ENCODE peak calls at places on chromosome 7, in ten cellular contexts. G, H, M, O, K, E, I, S, X and N are unnamed samples. For H3K9me3, the result is how much of the 10 kb centered on the place peaks cover.

GRCh38 chr7:41399171-41399570 is 303.7 kb downstream of the INHBA start:
- DNase-seq in G (no peak), H (no peak), M (no peak), O (no peak), K (no peak), E (no peak), I (no peak), S (no peak), X (no peak), N (no peak)

GRCh38 chr7:44158060-44158872 is 17.1 kb upstream of the MYL7 start:
- DNase-seq in G (no peak), H (no peak), M (no peak), O (no peak), K (no peak), E (no peak), I (no peak), S (no peak), X (no peak), N (no peak)

GRCh38 chr7:140607441-140607989 is 33.1 kb downstream of the DENND2A start:
- DNase-seq in G (peak), H (peak), M (no peak), O (no peak), K (no peak), E (peak), I (no peak), S (peak), X (no peak), N (no peak)

GRCh38 chr7:152674860-152675760 is 831 bp downstream of the XRCC2 start:
- DNase-seq in G (no peak), H (peak), M (peak), O (no peak), K (peak), E (no peak), I (no peak), S (no peak), X (no peak), N (no peak)

GRCh38 chr7:140314571-140315480 is 83.5 kb downstream of the SLC37A3 start:
- DNase-seq in G (no peak), H (peak), M (no peak), O (no peak), K (no peak), E (no peak), I (no peak), S (no peak), X (no peak), N (no peak)

GRCh38 chr7:50377356-50377755 is 72.8 kb downstream of the FIGNL1 start:
- DNase-seq in G (no peak), H (no peak), M (no peak), O (no peak), K (no peak), E (no peak), I (no peak), S (no peak), X (no peak), N (no peak)

GRCh38 chr7:112869111-112869774 is 79.0 kb upstream of the TMEM168 start:
- DNase-seq in G (no peak), H (peak), M (peak), O (peak), K (peak), E (peak), I (peak), S (no peak), X (peak), N (peak)

GRCh38 chr7:68444956-68445355 is 1153.3 kb upstream of the AUTS2 start:
- DNase-seq in G (no peak), H (no peak), M (no peak), O (no peak), K (no peak), E (no peak), I (no peak), S (no peak), X (no peak), N (no peak)

GRCh38 chr7:106731207-106731606 is 70.2 kb upstream of the CCDC71L start:
- DNase-seq in G (no peak), H (no peak), M (no peak), O (no peak), K (no peak), E (no peak), I (no peak), S (no peak), X (no peak), N (no peak)

GRCh38 chr7:26948617-26949118 is 84.3 kb upstream of the SKAP2 start:
- DNase-seq in G (no peak), H (peak), M (no peak), O (no peak), K (no peak), E (no peak), I (no peak), S (no peak), X (no peak), N (no peak)

GRCh38 chr7:24477807-24478655 is 95.2 kb upstream of the PALS2 start:
- DNase-seq in G (no peak), H (peak), M (peak), O (no peak), K (no peak), E (no peak), I (no peak), S (no peak), X (no peak), N (no peak)

GRCh38 chr7:148611692-148612091 is 21.1 kb downstream of the C7orf33 start:
- DNase-seq in G (no peak), H (no peak), M (no peak), O (no peak), K (no peak), E (no peak), I (no peak), S (no peak), X (no peak), N (no peak)

GRCh38 chr7:82291931-82292330 is 151.6 kb downstream of the CACNA2D1 start:
- DNase-seq in G (no peak), H (peak), M (no peak), O (no peak), K (no peak), E (no peak), I (no peak), S (no peak), X (no peak), N (no peak)

GRCh38 chr7:21256310-21256877 is 171.5 kb upstream of the SP4 start:
- DNase-seq in G (no peak), H (peak), M (peak), O (no peak), K (peak), E (no peak), I (peak), S (no peak), X (no peak), N (no peak)

GRCh38 chr7:128729489-128729888 is 9.7 kb upstream of the CALU start:
- DNase-seq in G (no peak), H (no peak), M (no peak), O (no peak), K (no peak), E (no peak), I (no peak), S (no peak), X (no peak), N (no peak)

GRCh38 chr7:16317406-16317805 is 103.9 kb downstream of the CRPPA start:
- DNase-seq in G (no peak), H (no peak), M (no peak), O (no peak), K (no peak), E (no peak), I (no peak), S (no peak), X (no peak), N (no peak)

GRCh38 chr7:82430518-82431465 is 12.8 kb downstream of the CACNA2D1 start:
- DNase-seq in G (no peak), H (no peak), M (no peak), O (no peak), K (no peak), E (no peak), I (no peak), S (no peak), X (no peak), N (no peak)

GRCh38 chr7:143901360-143901709 is 641 bp downstream of the TCAF1 start:
- DNase-seq in G (peak), H (no peak), M (peak), O (no peak), K (no peak), E (peak), I (no peak), S (peak), X (peak), N (no peak)

GRCh38 chr7:117405519-117405918 is 21.8 kb downstream of the ASZ1 start:
- DNase-seq in G (no peak), H (no peak), M (no peak), O (no peak), K (no peak), E (no peak), I (no peak), S (no peak), X (no peak), N (no peak)

GRCh38 chr7:149742075-149742701 is 31.2 kb downstream of the ZNF467 start:
- DNase-seq in G (peak), H (peak), M (peak), O (peak), K (peak), E (peak), I (peak), S (peak), X (peak), N (peak)

GRCh38 chr7:101978683-101979082 is 161.3 kb downstream of the CUX1 start:
- DNase-seq in G (no peak), H (no peak), M (no peak), O (no peak), K (no peak), E (peak), I (no peak), S (no peak), X (no peak), N (no peak)

GRCh38 chr7:37198188-37198905 is 250.3 kb downstream of the ELMO1 start:
- DNase-seq in G (no peak), H (no peak), M (no peak), O (no peak), K (no peak), E (no peak), I (no peak), S (peak), X (no peak), N (no peak)

GRCh38 chr7:43559171-43559938 is 23.6 kb upstream of the STK17A start:
- DNase-seq in G (no peak), H (no peak), M (no peak), O (no peak), K (no peak), E (no peak), I (no peak), S (no peak), X (no peak), N (no peak)

GRCh38 chr7:44976746-44977196 is 2.0 kb downstream of the MYO1G start:
- DNase-seq in G (no peak), H (no peak), M (no peak), O (no peak), K (no peak), E (no peak), I (no peak), S (no peak), X (no peak), N (no peak)

GRCh38 chr7:99639267-99639666 is 22.5 kb downstream of the ZSCAN25 start:
- DNase-seq in G (no peak), H (no peak), M (no peak), O (no peak), K (no peak), E (no peak), I (no peak), S (no peak), X (no peak), N (no peak)

GRCh38 chr7:78020874-78021249 is 222.3 kb downstream of the PHTF2 start:
- DNase-seq in G (no peak), H (no peak), M (no peak), O (no peak), K (no peak), E (no peak), I (no peak), S (no peak), X (no peak), N (no peak)

GRCh38 chr7:55441668-55442305 is 76.7 kb downstream of the LANCL2 start:
- DNase-seq in G (no peak), H (no peak), M (no peak), O (no peak), K (no peak), E (no peak), I (no peak), S (no peak), X (no peak), N (no peak)

GRCh38 chr7:96697822-96698221 is 11.8 kb downstream of the SEM1 start:
- DNase-seq in G (no peak), H (no peak), M (no peak), O (no peak), K (no peak), E (no peak), I (no peak), S (no peak), X (no peak), N (no peak)

GRCh38 chr7:89593125-89593524 is 561.1 kb upstream of the STEAP1 start:
- DNase-seq in G (no peak), H (no peak), M (no peak), O (no peak), K (no peak), E (no peak), I (no peak), S (no peak), X (no peak), N (no peak)

GRCh38 chr7:1939434-1940401 is 269.6 kb downstream of the ELFN1 start:
- DNase-seq in G (peak), H (peak), M (no peak), O (no peak), K (peak), E (no peak), I (no peak), S (no peak), X (no peak), N (no peak)

GRCh38 chr7:131618391-131618790 is 62.0 kb upstream of the PODXL start:
- DNase-seq in G (no peak), H (no peak), M (no peak), O (no peak), K (no peak), E (no peak), I (no peak), S (no peak), X (no peak), N (no peak)

GRCh38 chr7:70190266-70190665 is 592.0 kb downstream of the AUTS2 start:
- DNase-seq in G (no peak), H (no peak), M (no peak), O (no peak), K (no peak), E (no peak), I (no peak), S (no peak), X (no peak), N (no peak)

GRCh38 chr7:30910369-30911073 is 1.1 kb upstream of the AQP1 start:
- DNase-seq in G (no peak), H (no peak), M (no peak), O (no peak), K (no peak), E (no peak), I (no peak), S (no peak), X (no peak), N (no peak)

DNA sequence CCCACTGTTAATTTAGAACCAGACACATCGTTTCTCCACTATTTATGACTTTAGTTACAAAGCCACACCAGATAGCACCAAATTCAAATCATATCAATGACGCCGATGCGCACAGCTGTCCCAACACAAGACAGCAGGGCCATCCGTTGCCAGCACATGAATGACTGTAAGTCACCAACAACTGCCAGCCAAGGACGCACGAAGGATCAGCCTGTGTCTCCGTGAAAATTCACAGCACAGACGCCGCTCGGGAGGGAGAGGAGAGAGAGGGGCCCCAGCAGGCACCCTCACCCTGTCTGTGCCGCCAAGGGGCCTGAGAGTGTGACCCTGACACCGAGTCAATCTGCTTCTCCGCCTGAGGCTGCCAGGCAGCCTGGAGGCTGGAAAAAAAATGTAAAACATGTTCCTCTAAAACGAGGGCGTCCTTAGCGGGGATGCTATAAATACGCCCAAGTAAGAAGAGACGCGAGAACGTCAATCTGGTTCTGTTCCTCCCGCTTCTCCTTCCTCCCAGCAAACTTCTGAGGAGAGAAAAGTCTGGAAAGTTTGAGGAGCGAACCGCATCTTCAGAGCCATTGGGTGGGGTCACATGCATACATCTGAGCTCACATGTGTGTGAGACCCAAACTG is 111.2 kb downstream of the PTPRN2 start:
- DNase-seq in G (no peak), H (no peak), M (no peak), O (no peak), K (no peak), E (no peak), I (no peak), S (no peak), X (no peak), N (no peak)
- H3K9me3 ChIP-seq in G (under half), H (under half), M (under half), O (under half), K (under half), E (under half), I (under half), S (under half), X (under half), N (under half)

GRCh38 chr7:73387221-73387828 is 46.3 kb upstream of the FZD9 start:
- DNase-seq in G (no peak), H (no peak), M (no peak), O (no peak), K (no peak), E (no peak), I (no peak), S (no peak), X (no peak), N (no peak)
- H3K9me3 ChIP-seq in G (half or more), H (under half), M (under half), O (under half), K (under half), E (under half), I (under half), S (under half), X (under half), N (under half)

GRCh38 chr7:71507665-71508064 is 375.7 kb downstream of the GALNT17 start:
- DNase-seq in G (no peak), H (no peak), M (no peak), O (no peak), K (no peak), E (no peak), I (no peak), S (no peak), X (no peak), N (no peak)
- H3K9me3 ChIP-seq in G (under half), H (under half), M (under half), O (under half), K (under half), E (under half), I (under half), S (under half), X (under half), N (under half)

GRCh38 chr7:158024881-158025280 is 562.7 kb downstream of the PTPRN2 start:
- DNase-seq in G (no peak), H (no peak), M (no peak), O (no peak), K (no peak), E (no peak), I (no peak), S (no peak), X (peak), N (no peak)
- H3K9me3 ChIP-seq in G (under half), H (under half), M (under half), O (under half), K (under half), E (under half), I (under half), S (under half), X (under half), N (under half)

DNA sequence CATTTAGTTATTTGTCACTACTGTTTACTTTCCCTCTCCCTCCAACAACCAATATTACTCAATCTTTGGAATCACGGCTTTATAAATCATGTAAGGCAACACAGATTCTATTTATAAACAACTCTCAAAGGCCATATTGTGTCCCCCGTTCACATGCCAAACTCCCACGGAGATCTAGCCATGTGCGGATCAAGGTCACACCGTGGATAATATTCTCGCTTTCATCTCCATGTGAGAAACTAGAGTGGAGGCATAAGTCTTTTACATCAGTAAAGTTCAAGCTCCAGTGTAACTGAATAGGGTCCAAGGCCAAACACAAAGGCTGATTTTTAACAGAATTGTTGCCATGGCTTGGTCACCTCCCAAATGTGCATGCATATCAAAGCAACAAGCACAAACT is 569.6 kb upstream of the LRRN3 start:
- DNase-seq in G (no peak), H (no peak), M (no peak), O (no peak), K (no peak), E (no peak), I (no peak), S (peak), X (no peak), N (no peak)
- H3K9me3 ChIP-seq in G (under half), H (under half), M (under half), O (under half), K (under half), E (under half), I (under half), S (under half), X (under half), N (under half)